ENCODE peak calls at places on chromosomes 2 and 18, in five cellular contexts. D is IMR-90, B is GM20000, I is stomach, G is HCT116. V is an unnamed sample.

GRCh38 chr2:1310202-1310601 is 103.1 kb upstream of the TPO start:
- DNase-seq in D (no peak), B (no peak), I (no peak), G (no peak), V (no peak)

GRCh38 chr18:56000041-56000440 is 412.0 kb upstream of the TCF4 start:
- DNase-seq in D (no peak), B (no peak), I (no peak), G (no peak), V (no peak)

GRCh38 chr2:132415256-132416079 is 1.1 kb upstream of the GPR39 start:
- DNase-seq in D (peak), B (no peak), I (no peak), G (no peak), V (no peak)

GRCh38 chr2:39849982-39850526 is 71.0 kb upstream of the THUMPD2 start:
- DNase-seq in D (no peak), B (no peak), I (no peak), G (no peak), V (no peak)

GRCh38 chr2:229130522-229130921 is 140.6 kb downstream of the PID1 start:
- DNase-seq in D (no peak), B (no peak), I (no peak), G (no peak), V (no peak)

GRCh38 chr18:9547767-9548166 is 66.6 kb downstream of the PPP4R1 start:
- DNase-seq in D (no peak), B (no peak), I (no peak), G (no peak), V (no peak)

GRCh38 chr2:201733544-201733943 is 35.1 kb upstream of the MPP4 start:
- DNase-seq in D (no peak), B (no peak), I (no peak), G (no peak), V (no peak)

GRCh38 chr2:195027947-195028346 is 629.1 kb upstream of the SLC39A10 start:
- DNase-seq in D (no peak), B (no peak), I (no peak), G (no peak), V (no peak)

GRCh38 chr2:38975009-38975408 is 85.3 kb downstream of the ARHGEF33 start:
- DNase-seq in D (no peak), B (no peak), I (no peak), G (no peak), V (no peak)

GRCh38 chr2:66839551-66840320 is 404.8 kb downstream of the MEIS1 start:
- DNase-seq in D (peak), B (no peak), I (no peak), G (no peak), V (no peak)

GRCh38 chr2:101337877-101338276 is 29.4 kb upstream of the RNF149 start:
- DNase-seq in D (peak), B (no peak), I (no peak), G (no peak), V (no peak)

GRCh38 chr2:176139621-176140020 is 10.1 kb downstream of the HOXD8 start:
- DNase-seq in D (no peak), B (no peak), I (no peak), G (no peak), V (no peak)

GRCh38 chr2:176018708-176019107 is 16.6 kb upstream of the LNPK start:
- DNase-seq in D (no peak), B (no peak), I (no peak), G (no peak), V (no peak)

GRCh38 chr2:37324536-37324785 is 172 bp downstream of the PRKD3 start:
- DNase-seq in D (peak), B (no peak), I (no peak), G (no peak), V (no peak)

GRCh38 chr2:28658369-28658768 is 93.3 kb upstream of the PPP1CB start:
- DNase-seq in D (peak), B (no peak), I (no peak), G (no peak), V (no peak)

GRCh38 chr2:113218283-113219091 is 44.7 kb downstream of the PSD4 start:
- DNase-seq in D (no peak), B (no peak), I (no peak), G (no peak), V (no peak)

GRCh38 chr2:62578837-62579640 is 73.0 kb upstream of the TMEM17 start:
- DNase-seq in D (peak), B (no peak), I (no peak), G (peak), V (no peak)

GRCh38 chr18:44518666-44519065 is 162.0 kb upstream of the SETBP1 start:
- DNase-seq in D (no peak), B (no peak), I (no peak), G (no peak), V (no peak)

GRCh38 chr2:10267551-10268465 is 34.9 kb upstream of the HPCAL1 start:
- DNase-seq in D (no peak), B (no peak), I (peak), G (no peak), V (no peak)

GRCh38 chr2:26757873-26758789 is 6.0 kb upstream of the SLC35F6 start:
- DNase-seq in D (peak), B (no peak), I (peak), G (peak), V (no peak)

GRCh38 chr18:43919565-43919964 is 642.3 kb upstream of the SYT4 start:
- DNase-seq in D (no peak), B (no peak), I (no peak), G (no peak), V (no peak)

GRCh38 chr2:135913726-135914365 is 37.6 kb upstream of the MCM6 start:
- DNase-seq in D (peak), B (peak), I (no peak), G (peak), V (peak)

GRCh38 chr2:17387591-17387990 is 130.6 kb downstream of the RAD51AP2 start:
- DNase-seq in D (no peak), B (no peak), I (no peak), G (no peak), V (no peak)

GRCh38 chr2:128550801-128551416 is 232.2 kb upstream of the HS6ST1 start:
- DNase-seq in D (no peak), B (no peak), I (peak), G (no peak), V (no peak)

GRCh38 chr2:184597571-184597980 is 753 bp upstream of the ZNF804A start:
- DNase-seq in D (peak), B (peak), I (no peak), G (peak), V (peak)

GRCh38 chr2:198283149-198283548 is 478.8 kb downstream of the PLCL1 start:
- DNase-seq in D (no peak), B (no peak), I (no peak), G (no peak), V (no peak)

GRCh38 chr2:101596346-101596745 is 101.2 kb upstream of the MAP4K4 start:
- DNase-seq in D (peak), B (no peak), I (no peak), G (no peak), V (no peak)

GRCh38 chr2:230714122-230714453 is 1.4 kb downstream of the CAB39 start:
- DNase-seq in D (peak), B (peak), I (no peak), G (no peak), V (peak)

GRCh38 chr18:8704361-8705279 is 736 bp upstream of the MTCL1 start:
- DNase-seq in D (peak), B (peak), I (peak), G (peak), V (peak)

GRCh38 chr2:224073676-224074075 is 34.6 kb upstream of the SERPINE2 start:
- DNase-seq in D (no peak), B (no peak), I (no peak), G (no peak), V (no peak)

GRCh38 chr2:19228720-19229119 is 129.7 kb downstream of the OSR1 start:
- DNase-seq in D (no peak), B (no peak), I (no peak), G (no peak), V (no peak)

GRCh38 chr2:161165266-161165665 is 5.0 kb downstream of the TANK start:
- DNase-seq in D (peak), B (no peak), I (no peak), G (no peak), V (no peak)

GRCh38 chr2:100281521-100282438 is 40.5 kb downstream of the LONRF2 start:
- DNase-seq in D (no peak), B (no peak), I (no peak), G (no peak), V (no peak)

GRCh38 chr2:43131051-43131889 is 95.1 kb downstream of the ZFP36L2 start:
- DNase-seq in D (peak), B (peak), I (peak), G (peak), V (peak)

GRCh38 chr2:54999182-54999581 is 51.1 kb downstream of the RTN4 start:
- DNase-seq in D (peak), B (peak), I (no peak), G (no peak), V (no peak)

GRCh38 chr18:26312196-26312595 is 86.0 kb downstream of the TAF4B start:
- DNase-seq in D (no peak), B (no peak), I (no peak), G (no peak), V (no peak)
- TF ChIP-seq CTCF in D (no peak), B (no peak), I (no peak), G (no peak), V (no peak)

GRCh38 chr2:207008105-207008990 is 69.0 kb downstream of the CPO start:
- DNase-seq in D (peak), B (no peak), I (no peak), G (no peak), V (no peak)
- TF ChIP-seq CTCF in D (no peak), B (no peak), I (no peak), G (no peak), V (no peak)

DNA sequence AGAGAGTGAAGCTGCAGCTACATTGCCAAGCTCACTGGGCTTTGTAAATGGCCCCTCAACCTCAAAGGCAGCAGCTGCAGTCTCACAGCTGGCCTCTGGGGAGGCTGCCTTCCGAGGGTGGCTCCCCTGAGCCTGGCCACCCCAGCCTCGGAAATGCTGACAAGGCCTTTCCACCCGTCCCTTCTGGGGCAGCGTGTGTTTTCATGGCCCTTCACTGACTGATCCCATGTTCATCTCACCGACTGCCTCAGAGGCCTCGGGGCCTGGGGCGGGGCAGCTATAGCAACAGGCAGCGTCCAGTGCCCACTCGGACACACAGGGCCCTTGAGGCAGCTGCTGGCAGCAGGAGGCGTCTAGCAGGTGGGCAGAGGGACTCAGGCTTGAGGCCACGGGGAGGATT is 149.6 kb downstream of the GLI2 start:
- DNase-seq in D (no peak), B (no peak), I (no peak), G (no peak), V (no peak)
- TF ChIP-seq CTCF in D (no peak), B (no peak), I (no peak), G (no peak), V (no peak)

GRCh38 chr2:238106339-238106697 is 6.2 kb downstream of the ESPNL start:
- DNase-seq in D (no peak), B (no peak), I (no peak), G (no peak), V (no peak)
- TF ChIP-seq CTCF in D (peak), B (no peak), I (no peak), G (no peak), V (no peak)

DNA sequence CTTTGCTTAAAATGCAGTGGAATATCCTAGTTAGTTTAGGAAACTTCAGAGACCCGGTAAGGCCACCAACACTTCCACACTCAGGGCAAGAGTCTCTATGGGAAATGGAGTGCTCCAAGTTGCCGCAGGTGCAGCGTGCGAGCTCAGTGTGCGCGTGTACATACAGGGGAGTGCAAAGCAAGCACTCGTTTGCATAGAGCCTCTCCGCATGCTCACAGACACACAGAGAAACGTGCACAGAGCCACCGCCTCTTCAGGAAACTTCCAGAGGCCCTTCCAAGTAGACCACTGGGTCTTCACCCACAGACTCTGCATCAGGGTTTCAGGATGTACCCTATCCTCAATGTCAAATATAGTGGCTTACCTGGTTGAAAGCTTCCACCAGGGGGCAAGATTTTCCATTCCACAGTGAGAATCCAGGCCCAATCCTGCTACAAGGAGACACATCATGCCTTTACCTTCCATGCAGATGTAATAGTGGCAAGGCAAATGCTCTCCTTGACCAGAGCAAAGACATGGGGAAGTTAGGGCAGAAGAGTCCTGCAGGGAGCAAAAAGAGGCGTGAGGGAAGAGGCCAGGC is 513.0 kb upstream of the MYT1L start:
- DNase-seq in D (no peak), B (peak), I (no peak), G (peak), V (no peak)
- TF ChIP-seq CTCF in D (no peak), B (peak), I (no peak), G (peak), V (peak)

GRCh38 chr18:12245793-12246135 is 8.4 kb upstream of the CIDEA start:
- DNase-seq in D (no peak), B (no peak), I (no peak), G (no peak), V (no peak)

GRCh38 chr18:12238861-12239260 is 15.3 kb upstream of the CIDEA start:
- DNase-seq in D (peak), B (no peak), I (no peak), G (no peak), V (no peak)

GRCh38 chr18:12239426-12239825 is 14.7 kb upstream of the CIDEA start:
- DNase-seq in D (peak), B (no peak), I (no peak), G (no peak), V (no peak)

GRCh38 chr18:12246849-12247808 is 7.0 kb upstream of the CIDEA start:
- DNase-seq in D (no peak), B (no peak), I (no peak), G (no peak), V (no peak)

DNA sequence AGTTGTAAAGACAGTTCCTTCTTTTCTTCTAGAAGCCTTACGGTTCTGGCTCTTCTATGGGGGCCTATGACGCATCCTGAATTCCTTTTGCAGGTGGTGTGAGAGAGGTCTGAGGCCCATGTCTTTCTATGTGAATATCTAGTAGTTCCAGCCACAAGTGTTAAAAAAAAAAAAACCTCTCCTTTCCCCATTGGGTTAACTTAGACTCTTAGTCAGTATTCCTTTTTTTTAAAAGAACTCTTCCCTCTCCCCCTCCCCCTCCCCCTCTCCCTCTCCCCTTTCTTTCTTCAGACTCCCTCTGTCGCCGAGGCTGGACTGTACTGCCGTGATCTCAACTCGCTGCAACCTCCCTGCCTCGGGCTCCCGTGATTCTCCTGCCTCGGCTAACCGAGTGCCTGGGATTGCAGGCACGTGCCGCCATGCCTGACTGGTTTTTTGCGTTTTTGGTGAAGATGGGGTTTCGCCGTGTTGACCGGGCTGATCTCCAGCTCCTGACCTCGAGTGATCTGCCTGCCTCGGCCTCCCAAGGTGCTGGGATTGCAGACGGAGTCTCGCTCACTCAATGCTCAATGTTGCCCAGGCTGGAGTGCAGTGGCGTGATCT is 11.4 kb upstream of the CIDEA start:
- DNase-seq in D (no peak), B (no peak), I (no peak), G (no peak), V (no peak)
- TF ChIP-seq CTCF in D (no peak), B (no peak), I (no peak), G (no peak), V (no peak)

GRCh38 chr2:234191819-234192407 is 141.4 kb downstream of the SPP2 start:
- DNase-seq in D (peak), B (no peak), I (no peak), G (peak), V (no peak)
- TF ChIP-seq CTCF in D (no peak), B (no peak), I (no peak), G (no peak), V (no peak)

DNA sequence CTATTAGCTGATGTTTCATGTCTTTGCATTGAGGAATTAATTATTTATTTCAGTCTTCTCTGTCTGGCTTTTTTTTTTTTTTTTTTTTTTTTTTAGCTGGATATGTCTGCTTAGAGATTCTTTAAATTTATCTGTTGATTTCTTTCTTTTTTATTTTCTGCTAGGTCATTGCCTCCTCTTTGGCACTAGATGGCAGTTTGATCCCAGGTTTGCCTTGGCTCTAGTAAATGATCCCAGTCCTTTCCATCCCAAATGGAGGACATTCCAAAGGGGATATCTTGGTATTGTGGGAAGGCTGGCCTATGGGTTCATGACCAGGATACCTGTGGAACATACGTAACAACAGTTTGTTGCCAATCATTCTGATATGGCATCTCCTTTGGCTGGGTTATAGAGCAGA is 339.5 kb upstream of the GCFC2 start:
- DNase-seq in D (no peak), B (no peak), I (no peak), G (no peak), V (no peak)
- TF ChIP-seq CTCF in D (no peak), B (no peak), I (no peak), G (no peak), V (no peak)

GRCh38 chr2:170428868-170429267 is 250.9 kb downstream of the MYO3B start:
- DNase-seq in D (no peak), B (no peak), I (no peak), G (no peak), V (no peak)

GRCh38 chr2:170421175-170421687 is 243.3 kb downstream of the MYO3B start:
- DNase-seq in D (no peak), B (no peak), I (no peak), G (no peak), V (no peak)

GRCh38 chr2:170425291-170425751 is 247.4 kb downstream of the MYO3B start:
- DNase-seq in D (peak), B (no peak), I (no peak), G (no peak), V (no peak)

DNA sequence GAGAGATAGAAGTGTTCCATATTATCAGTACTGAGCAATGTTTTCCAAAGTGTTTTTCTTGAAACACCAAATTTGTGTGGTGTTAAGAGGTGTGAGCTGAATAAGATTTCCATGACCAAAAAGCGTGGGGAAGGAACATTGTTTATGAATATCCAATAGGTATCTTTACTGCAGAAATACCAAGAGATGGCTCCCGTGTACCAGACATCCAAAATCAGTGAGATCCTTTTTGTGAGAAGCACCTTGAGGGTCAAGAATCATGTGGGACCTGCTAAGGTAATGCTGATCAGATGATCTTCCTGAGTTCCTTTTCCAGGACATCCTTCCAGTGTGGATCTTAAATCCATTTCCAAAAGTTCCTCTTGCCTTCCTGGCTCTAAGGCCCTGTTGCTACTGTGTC is 246.0 kb downstream of the MYO3B start:
- DNase-seq in D (no peak), B (no peak), I (no peak), G (no peak), V (no peak)
- TF ChIP-seq CTCF in D (no peak), B (no peak), I (no peak), G (no peak), V (no peak)

DNA sequence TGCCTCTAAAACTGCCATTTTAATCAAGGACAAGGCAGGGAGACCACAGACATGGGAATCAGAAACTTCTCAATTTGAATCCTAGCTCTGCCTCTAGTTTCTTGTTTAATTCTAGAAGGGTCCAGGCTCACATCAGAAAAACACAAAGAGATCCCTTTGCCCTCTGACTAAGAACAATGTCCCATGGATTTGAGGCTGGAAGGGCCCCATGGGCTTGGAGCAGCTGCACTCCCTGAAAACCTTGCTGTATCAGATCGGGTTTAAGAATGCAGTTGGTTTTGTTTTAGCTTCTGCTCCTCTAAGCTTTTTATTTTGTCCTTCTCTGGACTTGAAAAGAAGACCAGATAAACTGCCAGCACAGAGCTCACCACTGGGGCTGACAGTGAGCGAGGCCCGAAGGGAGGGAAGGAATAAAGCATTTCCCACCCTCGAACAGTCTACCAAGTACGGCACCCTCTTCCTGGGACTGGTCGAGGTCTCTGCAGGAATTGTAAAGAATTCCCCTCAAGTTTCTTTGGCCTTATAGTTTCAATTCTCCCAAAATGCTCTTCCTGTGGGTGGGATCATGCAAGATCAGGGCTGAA is 69.3 kb upstream of the WIPF1 start:
- DNase-seq in D (no peak), B (no peak), I (no peak), G (no peak), V (no peak)
- TF ChIP-seq CTCF in D (no peak), B (no peak), I (no peak), G (no peak), V (no peak)

V was measured in GM13977.